ENCODE peak calls at places on chromosomes 3 and 15, in seven cellular contexts. P is body of pancreas; C is stimulated activated naive CD8-positive, alpha-beta T cell treated with anti-CD3 and anti-CD28 coated beads, Interleukin-15, Interleukin-2, amounts not matched to agents 100 U/mL and 50 U/mL, for 24 hours; U is Peyer's patch; W is SW480; Z is HCEC 1CT; L is effector memory CD4-positive, alpha-beta T cell. N is an unnamed sample.
A peak's percentile ranks its signal among the peaks of the same experiment; 100 is the strongest.

GRCh38 chr3:156763386-156763785 is 62.8 kb upstream of the LEKR1 start:
- DNase-seq in C (no peak), Z (no peak), L (no peak), P (no peak), W (no peak), U (no peak), N (no peak)

GRCh38 chr3:78427303-78427702 is 1340.5 kb downstream of the ROBO1 start:
- DNase-seq in L (no peak), C (no peak), W (no peak), U (no peak), Z (no peak), P (no peak), N (no peak)

GRCh38 chr3:126948980-126949535 is 33.9 kb upstream of the PLXNA1 start:
- DNase-seq in P (no peak), W (no peak), U (no peak), C (no peak), Z (no peak), L (no peak), N (no peak)

GRCh38 chr15:58628206-58629057 is 121.1 kb downstream of the ADAM10 start:
- DNase-seq in L (no peak), U (no peak), W (no peak), Z (peak; percentile 14), P (no peak), C (no peak), N (no peak)

GRCh38 chr15:65212097-65212496 is 824 bp upstream of the CILP start:
- DNase-seq in W (peak; percentile 25), P (no peak), C (peak; percentile 62), L (no peak), Z (peak; percentile 11), U (peak; percentile 22), N (no peak)

GRCh38 chr3:46659285-46659684 is 34.2 kb downstream of the ALS2CL start:
- DNase-seq in P (no peak), C (no peak), Z (no peak), L (no peak), U (no peak), W (no peak), N (no peak)

GRCh38 chr3:13507791-13508339 is 27.8 kb downstream of the HDAC11 start:
- DNase-seq in C (no peak), W (no peak), Z (no peak), U (no peak), L (no peak), P (peak; percentile 31), N (no peak)

GRCh38 chr15:43977072-43977884 is 150.5 kb downstream of the WDR76 start:
- DNase-seq in L (no peak), P (no peak), C (peak; percentile 84), W (peak; percentile 84), U (peak; percentile 51), Z (no peak), N (no peak)

GRCh38 chr15:22786868-22787698 is 639 bp downstream of the NIPA1 start:
- DNase-seq in Z (peak; percentile 11), P (peak; percentile 37), L (no peak), W (peak; percentile 24), U (no peak), C (peak; percentile 25), N (no peak)

GRCh38 chr3:102225407-102226132 is 209.2 kb upstream of the ZPLD1 start:
- DNase-seq in C (no peak), Z (peak; percentile 77), P (peak; percentile 22), W (peak; percentile 52), U (no peak), L (no peak), N (no peak)

GRCh38 chr3:58691997-58692396 is 25.4 kb upstream of the FAM3D start:
- DNase-seq in P (no peak), U (no peak), Z (no peak), L (no peak), W (no peak), C (no peak), N (no peak)

GRCh38 chr3:106826861-106827311 is 550.4 kb upstream of the CCDC54 start:
- DNase-seq in C (no peak), P (no peak), W (no peak), L (no peak), Z (no peak), U (no peak), N (no peak)

GRCh38 chr3:32994045-32994444 is 42.6 kb downstream of the CCR4 start:
- DNase-seq in P (no peak), L (no peak), W (no peak), Z (no peak), U (no peak), C (no peak), N (no peak)

GRCh38 chr15:27694506-27695077 is 404.5 kb downstream of the OCA2 start:
- DNase-seq in U (no peak), C (no peak), Z (no peak), P (no peak), W (peak; percentile 18), L (no peak), N (no peak)

GRCh38 chr3:72336821-72337479 is 511.3 kb downstream of the SHQ1 start:
- DNase-seq in W (peak; percentile 10), U (no peak), Z (peak; percentile 77), C (no peak), P (peak; percentile 64), L (no peak), N (no peak)

GRCh38 chr3:188270423-188270972 is 116.5 kb downstream of the LPP start:
- DNase-seq in U (no peak), L (no peak), P (peak; percentile 35), W (no peak), Z (peak; percentile 98), C (no peak), N (no peak)

GRCh38 chr3:160704006-160704405 is 27.0 kb downstream of the ARL14 start:
- DNase-seq in W (no peak), P (no peak), C (no peak), U (no peak), L (no peak), Z (no peak), N (no peak)

GRCh38 chr15:58731756-58732535 is 17.6 kb downstream of the ADAM10 start:
- DNase-seq in U (no peak), L (no peak), Z (peak; percentile 73), C (no peak), W (peak; percentile 28), P (no peak), N (no peak)

GRCh38 chr3:126577256-126577655 is 18.5 kb upstream of the C3orf22 start:
- DNase-seq in U (no peak), Z (no peak), L (no peak), W (no peak), P (no peak), C (no peak), N (no peak)

GRCh38 chr3:10370429-10370828 is 49.5 kb upstream of the SEC13 start:
- DNase-seq in Z (peak; percentile 83), L (no peak), W (no peak), P (no peak), C (no peak), U (no peak), N (no peak)

GRCh38 chr3:15051531-15051930 is 13.6 kb downstream of the MRPS25 start:
- DNase-seq in Z (peak; percentile 48), U (peak; percentile 34), W (peak; percentile 29), L (no peak), C (peak; percentile 50), P (peak; percentile 34), N (no peak)

GRCh38 chr15:68376447-68377060 is 55.4 kb downstream of the ITGA11 start:
- DNase-seq in U (no peak), C (no peak), L (no peak), P (no peak), Z (no peak), W (no peak), N (no peak)

GRCh38 chr3:36964827-36965226 is 20.0 kb upstream of the TRANK1 start:
- DNase-seq in Z (no peak), L (no peak), W (no peak), P (no peak), U (no peak), C (no peak), N (no peak)

GRCh38 chr15:67836477-67836876 is 3.4 kb downstream of the RNU6-1 start:
- DNase-seq in P (peak; percentile 57), C (peak; percentile 60), Z (no peak), W (peak; percentile 32), L (no peak), U (peak; percentile 55), N (no peak)

GRCh38 chr3:42266085-42266484 is at the start of gene CCK:
- DNase-seq in Z (no peak), U (no peak), C (no peak), P (no peak), L (no peak), W (no peak), N (no peak)

N was measured in T-helper 22 cell.